ENCODE peak calls at places on chromosome 14, in seven cellular contexts. H is breast epithelium, V is fibroblast of lung, K is ascending aorta, R is Caco-2, W is retinal pigment epithelial cell, J is cardiac fibroblast. Q is an unnamed sample.

GRCh38 chr14:97113339-97113738 is 316.2 kb downstream of the VRK1 start:
- DNase-seq in H (no peak), V (no peak), K (no peak), R (no peak), W (no peak), J (no peak), Q (no peak)

GRCh38 chr14:65356327-65356836 is 56.1 kb upstream of the FUT8 start:
- DNase-seq in H (no peak), V (peak; percentile 64), K (no peak), R (no peak), W (no peak), J (peak; percentile 59), Q (no peak)

GRCh38 chr14:50608302-50608851 is 48.4 kb downstream of the ATL1 start:
- DNase-seq in H (no peak), V (peak; percentile 14), K (no peak), R (no peak), W (no peak), J (peak; percentile 20), Q (no peak)

GRCh38 chr14:72621387-72622065 is 272.4 kb downstream of the DPF3 start:
- DNase-seq in H (no peak), V (no peak), K (peak; percentile 21), R (no peak), W (no peak), J (no peak), Q (no peak)

GRCh38 chr14:65179918-65180724 is 77.8 kb upstream of the MAX start:
- DNase-seq in H (no peak), V (peak; percentile 78), K (peak; percentile 69), R (no peak), W (peak; percentile 36), J (peak; percentile 90), Q (no peak)

GRCh38 chr14:89422181-89422951 is 5.3 kb upstream of the FOXN3 start:
- DNase-seq in H (no peak), V (peak; percentile 66), K (no peak), R (peak; percentile 45), W (peak; percentile 30), J (peak; percentile 57), Q (no peak)

GRCh38 chr14:68458840-68459469 is 333.9 kb downstream of the ZFP36L1 start:
- DNase-seq in H (peak; percentile 61), V (peak; percentile 79), K (peak; percentile 82), R (peak; percentile 67), W (peak; percentile 99), J (peak; percentile 54), Q (no peak)

GRCh38 chr14:91509083-91509877 is 830 bp downstream of the PPP4R3A start:
- DNase-seq in H (peak; percentile 55), V (no peak), K (no peak), R (peak; percentile 56), W (no peak), J (peak; percentile 20), Q (no peak)

GRCh38 chr14:69326611-69327010 is 66.7 kb downstream of the GALNT16 start:
- DNase-seq in H (no peak), V (no peak), K (peak; percentile 51), R (no peak), W (no peak), J (no peak), Q (no peak)

GRCh38 chr14:35383569-35384385 is 20.8 kb downstream of the NFKBIA start:
- DNase-seq in H (no peak), V (no peak), K (no peak), R (no peak), W (no peak), J (no peak), Q (no peak)

GRCh38 chr14:65704412-65704811 is 291.9 kb downstream of the FUT8 start:
- DNase-seq in H (no peak), V (peak; percentile 81), K (no peak), R (no peak), W (no peak), J (peak; percentile 56), Q (no peak)

GRCh38 chr14:96176275-96176674 is 28.4 kb upstream of the BDKRB2 start:
- DNase-seq in H (no peak), V (peak; percentile 56), K (no peak), R (no peak), W (no peak), J (peak; percentile 36), Q (no peak)

GRCh38 chr14:72741836-72742681 is 151.8 kb downstream of the DPF3 start:
- DNase-seq in H (no peak), V (no peak), K (peak; percentile 54), R (no peak), W (no peak), J (no peak), Q (no peak)

GRCh38 chr14:76948213-76948947 is 80.1 kb downstream of the IRF2BPL start:
- DNase-seq in H (peak; percentile 56), V (no peak), K (no peak), R (no peak), W (no peak), J (no peak), Q (no peak)

GRCh38 chr14:55448146-55448614 is 7.8 kb upstream of the TBPL2 start:
- DNase-seq in H (no peak), V (peak; percentile 86), K (peak; percentile 72), R (no peak), W (peak; percentile 97), J (peak; percentile 93), Q (peak; percentile 45)

GRCh38 chr14:61395115-61395725 is 73.8 kb downstream of the PRKCH start:
- DNase-seq in H (no peak), V (no peak), K (no peak), R (no peak), W (no peak), J (no peak), Q (no peak)

GRCh38 chr14:81144811-81145598 is 75.8 kb downstream of the GTF2A1 start:
- DNase-seq in H (no peak), V (peak; percentile 32), K (no peak), R (no peak), W (no peak), J (no peak), Q (no peak)

GRCh38 chr14:75627406-75627805 is 33.3 kb downstream of the ERG28 start:
- DNase-seq in H (no peak), V (no peak), K (no peak), R (no peak), W (no peak), J (no peak), Q (no peak)

GRCh38 chr14:56416213-56416612 is 163.4 kb upstream of the TMEM260 start:
- DNase-seq in H (no peak), V (no peak), K (no peak), R (no peak), W (no peak), J (no peak), Q (no peak)

GRCh38 chr14:94722397-94722796 is 47.5 kb downstream of the GSC start:
- DNase-seq in H (no peak), V (no peak), K (no peak), R (no peak), W (no peak), J (no peak), Q (no peak)

GRCh38 chr14:100307215-100308111 is 1.2 kb upstream of the SLC25A29 start:
- DNase-seq in H (no peak), V (no peak), K (no peak), R (peak; percentile 36), W (no peak), J (no peak), Q (no peak)
- TF ChIP-seq CTCF in H (no peak), V (no peak), K (no peak), R (no peak), W (no peak), J (no peak), Q (no peak)

GRCh38 chr14:99192823-99193222 is 79.2 kb downstream of the BCL11B start:
- DNase-seq in H (no peak), V (no peak), K (no peak), R (no peak), W (no peak), J (no peak), Q (no peak)
- H3K4me3 ChIP-seq in H (no peak overlapping the region), V (no peak overlapping the region), K (peak overlapping the region; percentile 51), R (no peak overlapping the region), W (no peak overlapping the region), J (no peak overlapping the region), Q (no peak overlapping the region)

DNA sequence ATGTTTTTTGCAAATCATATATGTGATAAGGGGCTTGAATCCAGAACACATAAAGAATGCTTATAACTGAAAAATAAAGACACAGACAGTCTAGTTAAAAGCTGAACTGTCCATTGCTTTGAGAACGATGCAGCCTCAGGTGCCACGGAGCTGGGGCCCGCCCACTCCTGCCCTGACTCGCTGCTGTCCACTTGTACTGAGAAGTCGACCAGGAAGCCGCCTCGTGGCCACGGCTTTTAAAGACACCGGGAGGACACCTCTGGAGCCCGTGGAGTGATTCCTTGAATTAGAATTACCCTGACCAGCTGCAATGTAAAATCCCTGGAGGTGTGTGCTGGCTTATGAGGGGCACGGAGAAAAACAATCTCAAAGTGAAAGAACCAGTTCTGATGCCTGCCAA is 23.9 kb upstream of the TEX22 start:
- DNase-seq in H (no peak), V (no peak), K (no peak), R (no peak), W (no peak), J (no peak), Q (no peak)
- TF ChIP-seq CTCF in H (peak; percentile 10), V (no peak), K (no peak), R (no peak), W (no peak), J (no peak), Q (no peak)

GRCh38 chr14:36935976-36936678 is 236.3 kb downstream of the SLC25A21 start:
- DNase-seq in H (no peak), V (no peak), K (no peak), R (peak; percentile 67), W (no peak), J (no peak), Q (no peak)

GRCh38 chr14:36941783-36942521 is 230.5 kb downstream of the SLC25A21 start:
- DNase-seq in H (peak; percentile 75), V (peak; percentile 69), K (peak; percentile 76), R (peak; percentile 82), W (peak; percentile 17), J (peak; percentile 67), Q (no peak)

GRCh38 chr14:36940476-36940875 is 231.9 kb downstream of the SLC25A21 start:
- DNase-seq in H (no peak), V (no peak), K (no peak), R (no peak), W (no peak), J (no peak), Q (no peak)

GRCh38 chr14:36939265-36939664 is 233.1 kb downstream of the SLC25A21 start:
- DNase-seq in H (no peak), V (no peak), K (no peak), R (no peak), W (no peak), J (no peak), Q (no peak)

GRCh38 chr14:36938678-36939077 is 233.7 kb downstream of the SLC25A21 start:
- DNase-seq in H (no peak), V (no peak), K (no peak), R (no peak), W (no peak), J (no peak), Q (no peak)
- H3K4me3 ChIP-seq in H (no peak overlapping the region), V (no peak overlapping the region), K (no peak overlapping the region), R (no peak overlapping the region), W (no peak overlapping the region), J (no peak overlapping the region), Q (no peak overlapping the region)

Q was measured in thoracic aorta.